ENCODE peak calls at places on chromosome 7, in ten cellular contexts. P is foreskin keratinocyte; Y is GM12891; D is heart right ventricle; I is fibroblast of lung; E is substantia nigra; J is A673; U is hepatocyte; S is effector memory CD4-positive, alpha-beta T cell; A is central memory CD4-positive, alpha-beta T cell. G is an unnamed sample.

GRCh38 chr7:50733552-50733951 is 49.1 kb downstream of the GRB10 start:
- DNase-seq in P (peak), Y (no peak), D (no peak), I (peak), E (no peak), J (no peak), U (peak), S (no peak), A (no peak), G (no peak)

GRCh38 chr7:133709036-133709880 is 417.9 kb upstream of the LRGUK start:
- DNase-seq in P (no peak), Y (no peak), D (no peak), I (no peak), E (no peak), J (no peak), U (no peak), S (no peak), A (no peak), G (no peak)

GRCh38 chr7:13106513-13106912 is 419.1 kb downstream of the ARL4A start:
- DNase-seq in P (no peak), Y (no peak), D (no peak), I (no peak), E (no peak), J (no peak), U (no peak), S (no peak), A (no peak), G (no peak)

GRCh38 chr7:12524794-12525386 is 45.6 kb upstream of the SCIN start:
- DNase-seq in P (no peak), Y (no peak), D (no peak), I (peak), E (no peak), J (peak), U (peak), S (no peak), A (peak), G (peak)

GRCh38 chr7:45882465-45882810 is 5.8 kb upstream of the IGFBP1 start:
- DNase-seq in P (no peak), Y (no peak), D (no peak), I (no peak), E (no peak), J (no peak), U (no peak), S (no peak), A (no peak), G (no peak)

GRCh38 chr7:144670251-144670650 is 165.6 kb downstream of the TPK1 start:
- DNase-seq in P (peak), Y (no peak), D (no peak), I (no peak), E (no peak), J (peak), U (peak), S (no peak), A (no peak), G (no peak)

GRCh38 chr7:63104666-63105065 is 894.0 kb upstream of the ZNF722 start:
- DNase-seq in P (no peak), Y (no peak), D (no peak), I (no peak), E (no peak), J (no peak), U (no peak), S (no peak), A (no peak), G (no peak)

GRCh38 chr7:131370523-131370968 is 42.9 kb downstream of the MKLN1 start:
- DNase-seq in P (peak), Y (no peak), D (no peak), I (peak), E (no peak), J (no peak), U (peak), S (peak), A (peak), G (peak)

GRCh38 chr7:36400606-36401005 is 10.9 kb downstream of the ANLN start:
- DNase-seq in P (peak), Y (no peak), D (no peak), I (peak), E (no peak), J (no peak), U (no peak), S (no peak), A (no peak), G (no peak)

GRCh38 chr7:98281757-98282652 is 519 bp downstream of the BRI3 start:
- DNase-seq in P (no peak), Y (no peak), D (no peak), I (no peak), E (no peak), J (no peak), U (peak), S (peak), A (no peak), G (no peak)